ENCODE peak calls at places on chromosomes 5 and 9, in seven cellular contexts. K is HCT116; M is IMR-90; E is SJSA1; Q is CD4-positive, alpha-beta memory T cell; B is body of pancreas; V is tibial artery. Y is an unnamed sample.

GRCh38 chr5:32158679-32158975 is 15.5 kb downstream of the GOLPH3 start:
- DNase-seq in B (no peak), K (no peak), Q (no peak), M (no peak), E (no peak), V (no peak), Y (no peak)

GRCh38 chr9:93091056-93091452 is 5.0 kb upstream of the CARD19 start:
- DNase-seq in V (peak; percentile 17), Q (no peak), E (no peak), K (no peak), B (no peak), M (no peak), Y (no peak)

GRCh38 chr5:16152601-16153568 is 26.7 kb downstream of the MARCHF11 start:
- DNase-seq in E (no peak), K (no peak), Q (no peak), V (no peak), M (no peak), B (no peak), Y (no peak)

GRCh38 chr5:127296321-127296720 is 5.7 kb downstream of the MEGF10 start:
- DNase-seq in E (no peak), K (no peak), Q (no peak), V (no peak), M (peak; percentile 45), B (no peak), Y (no peak)

GRCh38 chr5:178602752-178603151 is 12.6 kb upstream of the COL23A1 start:
- DNase-seq in V (no peak), E (no peak), B (no peak), K (no peak), Q (no peak), M (peak; percentile 72), Y (no peak)

GRCh38 chr9:99851028-99851822 is 29.5 kb downstream of the NR4A3 start:
- DNase-seq in M (no peak), V (no peak), B (no peak), K (no peak), E (no peak), Q (peak; percentile 58), Y (no peak)

GRCh38 chr5:148372883-148373282 is 10.9 kb upstream of the FBXO38 start:
- DNase-seq in E (no peak), Q (no peak), K (no peak), M (no peak), V (no peak), B (no peak), Y (peak; percentile 64)

GRCh38 chr5:67165524-67166459 is 30.8 kb downstream of the CD180 start:
- DNase-seq in B (peak; percentile 84), M (peak; percentile 61), V (peak; percentile 91), Q (peak; percentile 81), E (no peak), K (peak; percentile 73), Y (peak; percentile 70)

GRCh38 chr5:88872971-88873370 is 10.0 kb downstream of the MEF2C start:
- DNase-seq in K (no peak), V (no peak), E (no peak), B (no peak), M (no peak), Q (no peak), Y (no peak)

GRCh38 chr9:77512876-77513275 is 135.2 kb downstream of the GNA14 start:
- DNase-seq in M (no peak), K (no peak), E (no peak), B (no peak), Q (no peak), V (no peak), Y (no peak)

GRCh38 chr5:14551211-14551610 is 30.4 kb upstream of the OTULINL start:
- DNase-seq in V (no peak), E (no peak), Q (no peak), B (no peak), M (no peak), K (no peak), Y (no peak)
- H3K4me1 ChIP-seq in V (no peaks in the 10 kb centered on the region), E (no peaks in the 10 kb centered on the region), Q (no peaks in the 10 kb centered on the region), B (no peaks in the 10 kb centered on the region), M (no peaks in the 10 kb centered on the region), K (no peaks in the 10 kb centered on the region), Y (no peaks in the 10 kb centered on the region)

DNA sequence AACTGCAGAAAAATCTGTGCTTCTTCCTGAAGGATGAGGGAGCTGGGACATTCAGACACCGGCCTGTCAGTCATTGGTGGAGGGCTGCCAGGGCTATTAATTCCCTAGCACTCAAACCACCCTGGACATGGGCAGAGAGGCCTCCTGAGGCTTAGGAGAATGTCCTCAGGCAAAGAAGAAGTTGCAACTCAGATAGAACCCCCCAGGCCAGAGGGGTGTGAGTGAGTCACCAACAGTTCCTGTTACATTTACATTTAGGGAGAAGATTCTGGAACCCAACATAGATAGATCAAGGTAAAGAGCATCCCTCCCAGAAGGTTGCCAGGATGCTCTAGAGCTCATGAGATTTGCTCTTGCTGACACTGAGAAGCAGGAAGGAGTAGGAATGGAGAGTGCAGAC is 29.2 kb upstream of the SYK start:
- DNase-seq in M (no peak), K (no peak), E (no peak), Q (no peak), B (no peak), V (no peak), Y (no peak)
- H3K4me1 ChIP-seq in M (no peaks in the 10 kb centered on the region), K (no peaks in the 10 kb centered on the region), E (no peaks in the 10 kb centered on the region), Q (no peaks in the 10 kb centered on the region), B (no peaks in the 10 kb centered on the region), V (no peaks in the 10 kb centered on the region), Y (no peaks in the 10 kb centered on the region)

DNA sequence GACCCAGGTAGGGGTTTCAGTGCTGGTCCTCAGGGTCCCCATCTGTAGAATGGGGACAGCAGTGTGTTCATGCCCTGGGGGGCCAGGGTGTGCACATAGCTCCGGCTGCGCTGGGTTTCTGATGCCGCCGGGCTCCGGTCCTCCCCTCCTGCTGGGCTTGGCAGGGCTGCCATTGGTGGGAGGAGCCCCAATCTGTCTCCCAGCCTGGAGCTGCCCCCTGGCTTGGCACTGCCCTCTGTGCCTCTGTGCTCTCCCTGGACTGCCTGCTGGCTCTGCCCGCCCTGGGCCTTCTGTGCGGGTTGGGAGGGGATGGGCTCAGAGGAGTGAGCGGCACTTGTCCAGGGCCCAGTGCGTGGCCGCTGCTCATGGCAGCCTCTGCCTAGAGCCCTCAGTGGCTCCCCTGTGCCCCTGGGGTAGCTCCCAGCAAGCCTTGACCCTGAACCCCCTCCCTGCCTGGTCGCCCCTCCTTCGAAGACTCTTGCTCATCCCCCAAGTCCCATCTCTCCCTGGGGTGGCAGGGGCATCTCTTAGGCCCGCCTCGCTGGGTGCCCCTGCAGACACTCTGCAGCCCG is 35.7 kb downstream of the RXRA start:
- DNase-seq in Q (no peak), K (no peak), E (no peak), B (no peak), V (no peak), M (no peak), Y (no peak)
- H3K4me1 ChIP-seq in Q (no peaks in the 10 kb centered on the region), K (peaks cover 40% of the 10 kb centered on the region), E (peaks cover 18% of the 10 kb centered on the region), B (peaks cover 82% of the 10 kb centered on the region), V (peaks cover 99% of the 10 kb centered on the region), M (peaks cover 20% of the 10 kb centered on the region), Y (no peaks in the 10 kb centered on the region)

GRCh38 chr9:1702701-1703100 is 312.4 kb upstream of the SMARCA2 start:
- DNase-seq in Q (no peak), M (no peak), B (no peak), K (no peak), E (no peak), V (no peak), Y (no peak)

GRCh38 chr9:1701113-1701512 is 314.0 kb upstream of the SMARCA2 start:
- DNase-seq in M (no peak), B (no peak), V (no peak), Q (no peak), K (no peak), E (no peak), Y (no peak)

GRCh38 chr9:1698991-1699390 is 316.2 kb upstream of the SMARCA2 start:
- DNase-seq in M (no peak), K (no peak), V (no peak), B (no peak), Q (no peak), E (no peak), Y (no peak)
- H3K4me1 ChIP-seq in M (no peaks in the 10 kb centered on the region), K (no peaks in the 10 kb centered on the region), V (no peaks in the 10 kb centered on the region), B (no peaks in the 10 kb centered on the region), Q (no peaks in the 10 kb centered on the region), E (no peaks in the 10 kb centered on the region), Y (no peaks in the 10 kb centered on the region)

GRCh38 chr9:108057421-108058136 is 568.0 kb upstream of the KLF4 start:
- DNase-seq in E (peak; percentile 72), K (no peak), V (no peak), M (peak; percentile 98), B (no peak), Q (no peak), Y (no peak)
- H3K4me1 ChIP-seq in E (peaks cover 26% of the 10 kb centered on the region), K (peaks cover 39% of the 10 kb centered on the region), V (peaks cover 16% of the 10 kb centered on the region), M (peaks cover 25% of the 10 kb centered on the region), B (peaks cover 9% of the 10 kb centered on the region), Q (no peaks in the 10 kb centered on the region), Y (peaks cover 4% of the 10 kb centered on the region)

DNA sequence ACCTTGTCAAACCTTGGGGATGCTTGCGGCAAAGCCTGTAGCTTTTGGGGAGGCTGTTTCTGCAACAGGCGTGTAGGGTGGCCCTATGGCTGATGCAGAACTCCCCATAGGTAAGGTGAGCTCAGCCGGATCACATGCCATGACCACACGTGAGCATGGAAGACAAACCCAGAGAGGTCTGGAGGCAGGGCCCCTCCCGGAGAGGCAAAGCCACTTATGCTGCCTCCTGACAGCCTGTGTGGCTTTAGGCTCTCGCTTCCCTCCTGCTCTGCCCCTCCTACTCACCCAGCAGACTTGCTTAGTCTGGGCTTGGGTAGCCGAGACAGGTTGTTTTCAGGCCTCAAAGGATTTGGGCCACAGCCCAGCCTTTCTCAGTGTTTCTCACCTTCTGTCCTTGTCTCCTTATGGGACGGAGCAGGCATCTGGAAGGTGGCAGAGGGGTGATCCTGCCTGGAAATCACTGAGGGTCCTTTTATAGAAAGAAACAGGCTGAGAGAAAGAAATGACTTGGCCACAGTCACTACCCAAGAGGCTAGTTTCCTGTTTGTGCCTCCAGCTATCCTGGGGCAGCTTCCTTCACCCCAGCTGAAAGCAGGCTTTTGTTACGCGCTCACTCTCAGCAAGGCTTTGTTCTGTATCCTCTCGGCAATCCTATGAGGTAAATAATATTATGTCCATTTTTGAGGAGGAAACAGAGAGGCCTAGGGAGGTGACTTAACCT is 89.9 kb downstream of the DAB2IP start:
- DNase-seq in V (no peak), E (no peak), K (no peak), Q (no peak), B (no peak), M (no peak), Y (no peak)
- H3K4me1 ChIP-seq in V (peaks cover 95% of the 10 kb centered on the region), E (peaks cover 18% of the 10 kb centered on the region), K (peaks cover 49% of the 10 kb centered on the region), Q (no peaks in the 10 kb centered on the region), B (peaks cover 94% of the 10 kb centered on the region), M (peaks cover 40% of the 10 kb centered on the region), Y (peaks cover 13% of the 10 kb centered on the region)

Y was measured in HAP-1.